ENCODE peak calls at places on chromosome X, in five cellular contexts. E is vagina, D is activated gamma-delta T cell treated with Interleukin-2 at 50 U/mL for 16 hours, O is KBM-7, Y is NCI-H460. X is an unnamed sample.

GRCh38 chrX:6238576-6238975 is 9.9 kb upstream of the NLGN4X start:
- DNase-seq in E (no peak), D (no peak), O (no peak), Y (no peak), X (no peak)

GRCh38 chrX:141673946-141674345 is 24.6 kb downstream of the SPANXD start:
- DNase-seq in E (no peak), D (no peak), O (no peak), Y (no peak), X (no peak)

GRCh38 chrX:54181196-54181953 is 1.7 kb downstream of the FAM120C start:
- DNase-seq in E (no peak), D (no peak), O (peak), Y (no peak), X (no peak)

GRCh38 chrX:39815621-39816020 is 282.1 kb downstream of the BCOR start:
- DNase-seq in E (no peak), D (no peak), O (peak), Y (no peak), X (no peak)

GRCh38 chrX:148659481-148659880 is 159.1 kb downstream of the AFF2 start:
- DNase-seq in E (no peak), D (no peak), O (no peak), Y (no peak), X (no peak)

GRCh38 chrX:9770319-9770718 is 4.7 kb upstream of the GPR143 start:
- DNase-seq in E (no peak), D (no peak), O (peak), Y (no peak), X (no peak)

GRCh38 chrX:71282514-71283408 is 674 bp upstream of the NONO start:
- DNase-seq in E (no peak), D (no peak), O (no peak), Y (no peak), X (peak)

GRCh38 chrX:71228063-71228642 is 5.1 kb downstream of the GJB1 start:
- DNase-seq in E (no peak), D (no peak), O (no peak), Y (no peak), X (no peak)

X was measured in neuronal stem cell.